ENCODE peak calls at places on chromosomes 5 and 9, in four cellular contexts. Z is K562, E is GM12878, H is HepG2. D is an unnamed sample.

GRCh38 chr9:91954841-91955471 is 4.9 kb upstream of the ROR2 start:
- DNase-seq in Z (peak; percentile 68), E (no peak), H (peak; percentile 33), D (peak; percentile 79)

GRCh38 chr9:116471093-116471906 is 215.8 kb upstream of the TRIM32 start:
- DNase-seq in Z (peak; percentile 82), E (no peak), H (no peak), D (peak; percentile 81)

GRCh38 chr9:126705767-126706697 is 92.3 kb downstream of the LMX1B start:
- DNase-seq in Z (peak; percentile 75), E (no peak), H (peak; percentile 35), D (peak; percentile 91)

GRCh38 chr5:160054831-160055230 is 45.9 kb downstream of the TTC1 start:
- DNase-seq in Z (peak; percentile 21), E (no peak), H (no peak), D (no peak)

GRCh38 chr9:92100237-92100911 is 14.8 kb downstream of the SPTLC1 start:
- DNase-seq in Z (no peak), E (no peak), H (no peak), D (no peak)

GRCh38 chr5:62692946-62693713 is 114.5 kb downstream of the LRRC70 start:
- DNase-seq in Z (no peak), E (no peak), H (no peak), D (no peak)

GRCh38 chr9:134375430-134376385 is 49.5 kb downstream of the RXRA start:
- DNase-seq in Z (no peak), E (no peak), H (no peak), D (no peak)

GRCh38 chr9:91207889-91208651 is 153.6 kb downstream of the AUH start:
- DNase-seq in Z (no peak), E (peak; percentile 87), H (peak; percentile 88), D (no peak)

GRCh38 chr5:139642891-139643871 is 5.0 kb upstream of the CXXC5 start:
- DNase-seq in Z (no peak), E (no peak), H (peak; percentile 79), D (no peak)

GRCh38 chr5:155052532-155052931 is 39.0 kb downstream of the KIF4B start:
- DNase-seq in Z (no peak), E (no peak), H (no peak), D (no peak)

GRCh38 chr9:91681461-91682305 is 258.1 kb upstream of the NFIL3 start:
- DNase-seq in Z (peak; percentile 74), E (no peak), H (peak; percentile 22), D (peak; percentile 88)

GRCh38 chr5:1656271-1656975 is 132.7 kb upstream of the LPCAT1 start:
- DNase-seq in Z (no peak), E (no peak), H (no peak), D (no peak)

GRCh38 chr9:14203366-14204056 is 110.4 kb downstream of the NFIB start:
- DNase-seq in Z (no peak), E (no peak), H (no peak), D (no peak)

GRCh38 chr9:36091028-36091953 is 45.2 kb upstream of the GLIPR2 start:
- DNase-seq in Z (no peak), E (no peak), H (peak; percentile 63), D (no peak)

GRCh38 chr5:14521748-14522147 is 59.8 kb upstream of the OTULINL start:
- DNase-seq in Z (no peak), E (no peak), H (no peak), D (no peak)

GRCh38 chr5:28523887-28524637 is 1485.7 kb upstream of the CDH9 start:
- DNase-seq in Z (no peak), E (no peak), H (no peak), D (no peak)

GRCh38 chr9:16429671-16430070 is 440.8 kb downstream of the BNC2 start:
- DNase-seq in Z (no peak), E (no peak), H (no peak), D (no peak)

GRCh38 chr5:58044166-58044565 is 415.7 kb downstream of the PLK2 start:
- DNase-seq in Z (no peak), E (no peak), H (no peak), D (no peak)

GRCh38 chr5:16492398-16493175 is 27.0 kb upstream of the ZNF622 start:
- DNase-seq in Z (no peak), E (no peak), H (no peak), D (no peak)

GRCh38 chr9:114737118-114737517 is 55.1 kb upstream of the TEX48 start:
- DNase-seq in Z (no peak), E (no peak), H (no peak), D (no peak)

GRCh38 chr9:101246691-101247090 is 138.1 kb downstream of the BAAT start:
- DNase-seq in Z (no peak), E (no peak), H (no peak), D (no peak)

GRCh38 chr5:75837258-75837841 is 120.1 kb upstream of the POC5 start:
- DNase-seq in Z (no peak), E (peak; percentile 11), H (no peak), D (no peak)

GRCh38 chr5:138953370-138954256 is 78.5 kb upstream of the LRRTM2 start:
- DNase-seq in Z (peak; percentile 39), E (no peak), H (no peak), D (no peak)

GRCh38 chr9:91902465-91903125 is 47.4 kb downstream of the ROR2 start:
- DNase-seq in Z (no peak), E (no peak), H (no peak), D (no peak)

GRCh38 chr9:136831002-136831719 is 11.1 kb upstream of the AJM1 start:
- DNase-seq in Z (no peak), E (no peak), H (no peak), D (no peak)

GRCh38 chr9:92724528-92725265 is 39.9 kb downstream of the BICD2 start:
- DNase-seq in Z (no peak), E (no peak), H (no peak), D (no peak)

GRCh38 chr9:135971106-135971766 is 10.1 kb upstream of the UBAC1 start:
- DNase-seq in Z (no peak), E (no peak), H (no peak), D (no peak)

GRCh38 chr5:76689321-76690026 is 26.5 kb upstream of the F2R start:
- DNase-seq in Z (no peak), E (no peak), H (no peak), D (no peak)

GRCh38 chr9:21993893-21994525 is at the start of gene CDKN2A:
- DNase-seq in Z (no peak), E (no peak), H (no peak), D (peak; percentile 50)

GRCh38 chr5:142671801-142672200 is 14.1 kb downstream of the FGF1 start:
- DNase-seq in Z (no peak), E (no peak), H (no peak), D (no peak)

GRCh38 chr5:2608391-2608790 is 143.1 kb downstream of the IRX2 start:
- DNase-seq in Z (no peak), E (no peak), H (no peak), D (no peak)

GRCh38 chr5:168652516-168652915 is 73.3 kb upstream of the PANK3 start:
- DNase-seq in Z (no peak), E (no peak), H (no peak), D (no peak)

GRCh38 chr5:168409601-168410458 is 76.4 kb upstream of the RARS1 start:
- DNase-seq in Z (no peak), E (peak; percentile 16), H (no peak), D (no peak)

GRCh38 chr5:74257645-74258328 is 382.7 kb downstream of the ENC1 start:
- DNase-seq in Z (peak; percentile 42), E (no peak), H (no peak), D (no peak)

GRCh38 chr5:41978686-41979085 is 53.6 kb downstream of the FBXO4 start:
- DNase-seq in Z (no peak), E (no peak), H (no peak), D (no peak)

GRCh38 chr9:127201071-127201541 is 63.5 kb upstream of the GARNL3 start:
- DNase-seq in Z (no peak), E (no peak), H (no peak), D (no peak)

GRCh38 chr5:6832994-6833393 is 119.8 kb downstream of the TENT4A start:
- DNase-seq in Z (no peak), E (no peak), H (no peak), D (no peak)

GRCh38 chr9:84002344-84002743 is 21.7 kb downstream of the RMI1 start:
- DNase-seq in Z (no peak), E (no peak), H (no peak), D (no peak)

GRCh38 chr9:89277454-89277853 is 33.5 kb upstream of the CKS2 start:
- DNase-seq in Z (no peak), E (peak; percentile 9), H (no peak), D (no peak)

GRCh38 chr5:116388564-116389258 is 185.9 kb downstream of the SEMA6A start:
- DNase-seq in Z (no peak), E (no peak), H (no peak), D (peak; percentile 25)

DNA sequence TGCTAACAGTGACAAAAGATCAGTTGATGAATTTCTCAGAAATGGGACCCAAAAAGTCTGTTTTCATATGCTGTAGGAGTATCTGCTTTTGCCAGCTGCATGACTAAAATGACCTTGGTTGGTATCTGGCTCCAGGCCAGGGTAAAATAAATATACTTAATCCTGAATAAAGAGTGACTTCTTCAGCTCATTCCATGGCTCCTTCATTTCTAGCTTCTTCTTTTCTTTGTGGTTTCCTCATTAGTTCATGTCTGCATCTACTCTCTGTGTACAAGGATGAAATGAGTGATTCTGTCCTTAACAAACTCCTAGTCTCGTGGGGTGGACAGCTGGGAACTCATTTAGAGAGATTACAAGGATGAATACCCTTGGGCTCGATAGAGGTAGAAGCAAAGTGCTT is 36.0 kb downstream of the RCL1 start:
- DNase-seq in Z (no peak), E (no peak), H (peak; percentile 49), D (no peak)
- TF ChIP-seq CREM in Z (no peak), E (no peak), H (no peak), D (no peak)

DNA sequence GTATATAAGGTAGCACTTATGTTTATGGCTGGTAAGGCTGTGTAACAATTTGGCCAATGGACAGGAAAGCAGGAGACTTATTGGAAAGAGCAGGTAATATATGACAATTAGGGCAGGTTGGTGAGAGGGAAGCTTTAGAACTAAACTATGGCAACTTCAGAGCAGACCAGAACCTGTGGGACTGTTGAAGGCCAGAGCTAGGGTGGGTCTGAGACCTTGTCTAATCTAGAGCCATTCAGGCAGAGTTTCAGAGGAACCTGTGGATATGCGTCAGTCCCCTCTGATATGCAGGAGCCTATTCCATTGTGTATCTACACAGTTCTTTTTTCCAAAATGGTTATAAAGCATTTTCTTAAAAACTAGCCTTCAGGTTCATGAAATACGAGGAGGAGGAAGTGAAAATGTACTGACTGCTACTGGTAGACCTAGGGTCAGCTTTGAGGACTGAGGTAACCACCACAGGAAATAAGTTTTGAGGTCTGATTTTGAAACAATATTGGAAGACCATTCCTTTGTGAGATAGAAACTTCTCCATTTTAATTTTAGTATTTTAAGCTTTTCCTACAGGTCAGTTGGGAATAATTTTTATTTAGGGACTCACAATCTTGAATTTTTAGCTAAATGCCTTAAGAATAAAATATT is 37.6 kb downstream of the ELL2 start:
- DNase-seq in Z (no peak), E (peak; percentile 60), H (no peak), D (no peak)
- TF ChIP-seq USF2 in Z (no peak), E (no peak), H (no peak), D (no peak)

GRCh38 chr5:104088876-104089778 is 526.5 kb upstream of the NUDT12 start:
- DNase-seq in Z (peak; percentile 59), E (peak; percentile 45), H (peak; percentile 0), D (no peak)
- TF ChIP-seq CREM in Z (peak; percentile 49), E (no peak), H (no peak), D (no peak)

GRCh38 chr5:153636713-153637112 is 146.2 kb downstream of the GRIA1 start:
- DNase-seq in Z (no peak), E (no peak), H (no peak), D (no peak)
- TF ChIP-seq USF2 in Z (no peak), E (no peak), H (no peak), D (no peak)